ENCODE peak calls at places on chromosomes 12 and 14, in five cellular contexts. K is GM20000, A is astrocyte, W is choroid plexus epithelial cell, F is AG09309. B is an unnamed sample.

GRCh38 chr14:39398382-39398781 is 33.9 kb downstream of the FBXO33 start:
- DNase-seq in F (no peak), K (no peak), A (no peak), W (no peak), B (no peak)

GRCh38 chr12:105510526-105510925 is 180.0 kb downstream of the C12orf75 start:
- DNase-seq in F (no peak), A (no peak), K (no peak), W (no peak), B (no peak)

GRCh38 chr14:79098324-79098723 is 928.2 kb downstream of the NRXN3 start:
- DNase-seq in F (no peak), A (no peak), K (no peak), W (no peak), B (no peak)

GRCh38 chr12:89597770-89598169 is 71.9 kb upstream of the POC1B start:
- DNase-seq in F (no peak), K (peak), A (no peak), W (no peak), B (no peak)

GRCh38 chr14:93764211-93764659 is 24.1 kb downstream of the PRIMA1 start:
- DNase-seq in A (peak), F (no peak), W (peak), K (no peak), B (no peak)

GRCh38 chr12:50642035-50642451 is 121.9 kb upstream of the ATF1 start:
- DNase-seq in F (no peak), A (peak), K (no peak), W (peak), B (no peak)

GRCh38 chr12:95577820-95578219 is 26.5 kb upstream of the USP44 start:
- DNase-seq in W (no peak), F (no peak), K (no peak), A (no peak), B (no peak)

GRCh38 chr14:105084741-105085571 is 19.7 kb upstream of the GPR132 start:
- DNase-seq in W (no peak), F (no peak), K (no peak), A (no peak), B (no peak)

GRCh38 chr12:132395908-132396305 is 66.5 kb upstream of the GALNT9 start:
- DNase-seq in K (no peak), W (no peak), A (no peak), F (no peak), B (no peak)

GRCh38 chr12:103956515-103957027 is 9.1 kb upstream of the TDG start:
- DNase-seq in F (no peak), A (peak), K (no peak), W (no peak), B (no peak)

GRCh38 chr12:14773685-14774073 is 29.6 kb downstream of the WBP11 start:
- DNase-seq in A (no peak), F (no peak), W (no peak), K (no peak), B (no peak)

GRCh38 chr12:131280426-131280825 is 326.7 kb downstream of the ADGRD1 start:
- DNase-seq in F (no peak), K (no peak), A (no peak), W (no peak), B (no peak)

GRCh38 chr12:108696111-108696995 is 35.0 kb downstream of the CORO1C start:
- DNase-seq in F (peak), W (peak), K (no peak), A (peak), B (peak)

GRCh38 chr14:90649096-90649495 is 167.1 kb downstream of the TTC7B start:
- DNase-seq in A (peak), K (no peak), W (peak), F (no peak), B (no peak)

GRCh38 chr14:101064718-101065117 is 161.2 kb upstream of the RTL1 start:
- DNase-seq in A (no peak), W (no peak), F (no peak), K (no peak), B (no peak)

GRCh38 chr14:90544566-90544965 is 147.7 kb downstream of the CALM1 start:
- DNase-seq in K (no peak), W (no peak), A (no peak), F (no peak), B (no peak)

GRCh38 chr12:632102-632696 is 31.0 kb downstream of the NINJ2 start:
- DNase-seq in A (peak), K (no peak), F (peak), W (peak), B (peak)

GRCh38 chr12:93722757-93723567 is 45.8 kb downstream of the CRADD start:
- DNase-seq in W (no peak), A (peak), K (no peak), F (no peak), B (peak)

GRCh38 chr14:100212476-100213333 is 26.2 kb upstream of the YY1 start:
- DNase-seq in A (no peak), W (no peak), F (no peak), K (peak), B (peak)

GRCh38 chr12:98894412-98895085 is 249.5 kb downstream of the APAF1 start:
- DNase-seq in A (no peak), F (no peak), W (no peak), K (peak), B (no peak)

GRCh38 chr14:76773188-76773885 is 12.1 kb downstream of the VASH1 start:
- DNase-seq in A (peak), K (no peak), W (peak), F (peak), B (peak)

GRCh38 chr12:130973906-130974305 is 20.2 kb downstream of the ADGRD1 start:
- DNase-seq in A (no peak), K (no peak), F (no peak), W (no peak), B (no peak)

GRCh38 chr14:61098711-61099110 is 117.7 kb downstream of the SLC38A6 start:
- DNase-seq in A (no peak), K (no peak), F (no peak), W (no peak), B (no peak)

GRCh38 chr12:83468988-83469908 is 782.5 kb downstream of the TMTC2 start:
- DNase-seq in K (no peak), W (peak), A (peak), F (no peak), B (no peak)

GRCh38 chr14:22319526-22320352 is 269.3 kb downstream of the DAD1 start:
- DNase-seq in K (peak), F (peak), W (peak), A (peak), B (peak)

GRCh38 chr14:86942939-86943338 is 1050.0 kb downstream of the GALC start:
- DNase-seq in W (no peak), F (no peak), A (no peak), K (no peak), B (no peak)

GRCh38 chr12:356276-356988 is 32.7 kb downstream of the KDM5A start:
- DNase-seq in W (peak), K (no peak), F (peak), A (peak), B (no peak)

GRCh38 chr12:132327351-132328171 is 1.8 kb downstream of the GALNT9 start:
- DNase-seq in F (peak), A (peak), W (peak), K (no peak), B (peak)

GRCh38 chr14:101874001-101874400 is 90.4 kb upstream of the DYNC1H1 start:
- DNase-seq in F (no peak), W (no peak), K (no peak), A (no peak), B (no peak)

GRCh38 chr12:23221066-23221465 is 596.1 kb downstream of the ETNK1 start:
- DNase-seq in F (no peak), K (no peak), A (no peak), W (peak), B (no peak)

GRCh38 chr14:91245029-91245428 is 525 bp upstream of the GPR68 start:
- DNase-seq in A (no peak), W (no peak), F (no peak), K (no peak), B (no peak)

GRCh38 chr12:113879658-113880057 is 86.5 kb downstream of the RBM19 start:
- DNase-seq in F (no peak), W (no peak), K (no peak), A (no peak), B (no peak)

GRCh38 chr14:75298187-75298985 is 19.8 kb downstream of the FOS start:
- DNase-seq in K (no peak), A (no peak), F (no peak), W (no peak), B (no peak)

GRCh38 chr12:43836455-43836989 is 641 bp downstream of the TMEM117 start:
- DNase-seq in K (peak), W (peak), F (no peak), A (peak), B (peak)

GRCh38 chr12:119208626-119209061 is 29.9 kb downstream of the HSPB8 start:
- DNase-seq in K (no peak), F (no peak), A (no peak), W (peak), B (no peak)

GRCh38 chr14:68790656-68791077 is 2.2 kb downstream of the ZFP36L1 start:
- DNase-seq in W (no peak), K (no peak), A (no peak), F (no peak), B (no peak)

GRCh38 chr14:75222208-75222701 is 45.8 kb upstream of the TMED10 start:
- DNase-seq in W (peak), F (no peak), K (peak), A (peak), B (peak)

GRCh38 chr12:100986595-100987547 is 192.3 kb downstream of the ANO4 start:
- DNase-seq in W (peak), A (peak), K (no peak), F (peak), B (no peak)

GRCh38 chr14:72679106-72679505 is 214.8 kb downstream of the DPF3 start:
- DNase-seq in A (peak), W (peak), K (no peak), F (no peak), B (no peak)

DNA sequence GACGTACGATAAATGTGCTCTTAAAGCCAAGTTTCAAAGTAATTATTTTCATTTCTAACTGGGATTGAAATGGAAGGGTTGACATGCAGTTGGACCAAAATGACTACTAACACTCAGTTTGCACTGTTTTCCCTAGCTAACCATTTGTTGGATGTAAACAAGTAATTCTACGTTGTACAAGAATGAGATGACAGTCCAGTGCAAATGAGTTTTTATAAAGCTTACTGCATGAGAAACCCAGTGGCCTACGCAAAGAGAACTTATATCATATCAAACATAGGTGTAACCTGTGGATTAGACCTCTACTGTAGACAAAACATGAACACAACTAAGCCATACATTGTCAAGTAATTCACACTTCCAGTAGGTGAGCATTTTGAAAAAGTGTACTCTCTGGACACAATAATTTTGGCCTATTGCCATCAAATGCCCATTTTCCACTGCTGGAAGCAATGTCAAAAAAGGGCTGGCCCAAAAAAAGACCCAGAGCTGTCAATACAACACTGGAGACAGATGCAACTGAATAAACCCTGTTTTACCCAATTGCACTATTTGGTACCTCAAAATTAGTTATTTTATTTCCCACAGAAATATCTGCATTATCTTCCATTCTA is 12.8 kb downstream of the SLC38A2 start:
- DNase-seq in A (no peak), K (no peak), W (peak), F (no peak), B (no peak)
- TF ChIP-seq CTCF in A (no peak), K (no peak), W (no peak), F (no peak), B (no peak)

DNA sequence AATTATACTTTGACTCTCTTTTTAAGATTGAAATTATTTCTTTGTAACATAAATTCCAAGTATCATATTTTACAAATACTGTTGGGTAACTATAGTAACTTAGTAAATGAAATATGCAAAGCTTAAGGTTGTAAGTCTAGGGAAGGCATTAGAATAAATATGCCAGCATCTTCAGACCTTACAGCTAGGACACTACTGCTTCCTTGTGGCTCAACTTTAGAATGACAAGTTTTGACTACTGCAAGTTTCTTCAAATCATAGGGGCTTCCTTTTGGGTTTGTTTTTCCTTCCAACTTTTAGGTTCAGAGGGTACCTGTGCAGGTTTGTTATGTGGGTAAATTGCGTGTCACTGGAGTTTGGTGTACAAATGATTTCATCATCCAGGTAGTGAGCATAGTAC is 17.7 kb upstream of the ANP32D start:
- DNase-seq in F (peak), A (peak), W (peak), K (no peak), B (peak)
- TF ChIP-seq CTCF in F (peak), A (peak), W (peak), K (no peak), B (peak)

GRCh38 chr12:112091563-112091962 is 17.0 kb downstream of the NAA25 start:
- DNase-seq in F (no peak), W (no peak), K (no peak), A (no peak), B (no peak)

GRCh38 chr12:112087851-112088250 is 20.7 kb downstream of the NAA25 start:
- DNase-seq in K (no peak), F (no peak), W (no peak), A (peak), B (no peak)

GRCh38 chr12:112087055-112087850 is 21.3 kb downstream of the NAA25 start:
- DNase-seq in F (no peak), A (no peak), W (no peak), K (no peak), B (no peak)
- TF ChIP-seq CTCF in F (peak), A (peak), W (peak), K (no peak), B (no peak)

GRCh38 chr14:65832431-65833253 is 420.1 kb downstream of the FUT8 start:
- DNase-seq in K (no peak), A (no peak), F (no peak), W (peak), B (no peak)
- TF ChIP-seq CTCF in K (no peak), A (peak), F (peak), W (peak), B (peak)

DNA sequence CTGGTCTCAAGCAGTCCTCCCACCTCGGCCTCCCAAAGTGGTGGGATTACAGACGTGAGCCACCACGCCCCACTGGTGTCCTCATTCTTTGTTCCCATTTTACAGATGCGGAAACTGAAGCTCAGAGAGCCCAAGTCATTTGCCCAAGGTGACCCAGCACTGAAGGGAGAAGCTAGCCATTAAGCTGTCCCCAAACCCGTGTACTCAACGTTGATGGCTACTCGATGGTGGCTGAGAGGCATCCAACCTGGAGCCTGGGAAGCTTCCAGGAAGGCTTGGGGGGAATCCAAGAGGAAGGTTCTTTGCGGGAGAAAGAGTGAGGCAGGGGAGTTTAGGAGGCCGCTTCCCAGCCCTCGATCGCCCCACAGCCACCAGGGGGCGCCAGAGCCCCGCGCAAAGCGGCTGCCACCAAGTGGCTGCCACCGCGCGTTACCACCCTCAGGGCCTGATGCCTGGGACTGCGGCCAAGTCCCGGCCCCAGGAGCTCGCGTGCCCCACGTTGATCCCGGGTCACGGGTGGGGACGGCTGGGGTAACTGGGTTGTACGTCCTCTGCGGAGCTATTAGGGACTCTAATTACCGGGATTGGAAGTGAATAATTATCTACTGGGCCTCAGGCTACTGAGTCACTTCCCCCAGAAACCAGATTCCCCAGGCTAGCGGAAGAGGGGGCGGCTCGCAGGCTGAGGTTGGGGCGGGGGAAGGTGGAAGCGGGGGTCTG is 8.8 kb upstream of the SH2B3 start:
- DNase-seq in K (peak), A (peak), W (peak), F (peak), B (peak)
- TF ChIP-seq CTCF in K (peak), A (peak), W (peak), F (peak), B (peak)

GRCh38 chr12:116524311-116524710 is 34.9 kb upstream of the MAP1LC3B2 start:
- DNase-seq in K (no peak), A (no peak), W (no peak), F (no peak), B (no peak)

GRCh38 chr12:116528498-116528897 is 30.7 kb upstream of the MAP1LC3B2 start:
- DNase-seq in A (peak), F (no peak), W (no peak), K (no peak), B (no peak)

GRCh38 chr12:116525418-116526001 is 33.7 kb upstream of the MAP1LC3B2 start:
- DNase-seq in W (peak), K (no peak), A (peak), F (peak), B (no peak)

GRCh38 chr12:116528067-116528466 is 31.1 kb upstream of the MAP1LC3B2 start:
- DNase-seq in K (no peak), F (peak), W (peak), A (peak), B (no peak)

DNA sequence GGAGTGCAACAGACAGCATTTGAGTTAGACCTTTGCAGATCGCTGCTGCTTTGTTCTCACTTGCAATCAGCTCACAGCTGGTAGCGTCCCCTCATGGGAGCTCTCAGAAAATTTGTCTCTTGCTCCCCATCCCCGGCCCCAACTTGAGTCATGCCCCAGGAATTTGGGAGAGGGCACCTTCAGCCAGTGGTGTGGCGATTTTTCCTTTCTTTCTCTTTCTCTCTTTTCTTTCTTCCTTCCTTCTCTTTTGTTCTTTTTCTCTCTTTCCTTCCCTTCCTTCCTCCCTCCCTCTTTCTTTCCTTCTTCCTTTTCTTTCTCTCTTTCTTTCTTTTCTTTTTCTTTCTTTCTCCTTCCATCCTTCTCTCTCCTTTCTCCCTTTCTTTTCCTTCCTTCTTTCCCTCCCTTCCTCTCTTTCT is 34.2 kb upstream of the MAP1LC3B2 start:
- DNase-seq in F (no peak), W (no peak), A (peak), K (no peak), B (peak)
- TF ChIP-seq CTCF in F (no peak), W (peak), A (peak), K (no peak), B (no peak)

B was measured in NB4.